ENCODE peak calls at places on chromosomes 1 and 21, in eight cellular contexts. W is pulmonary artery endothelial cell; C is effector CD4-positive, alpha-beta T cell; S is activated naive CD8-positive, alpha-beta T cell treated with anti-CD3 and anti-CD28 coated beads for 36 hours; Q is right cardiac atrium; X is activated CD4-positive, alpha-beta T cell treated with anti-CD3 and anti-CD28 coated beads, Interleukin-2, amount 50 U/mL, for 1 hour; G is NCI-H345; M is H54. R is an unnamed sample.

GRCh38 chr1:106700151-106700550 is 356.3 kb upstream of the PRMT6 start:
- DNase-seq in Q (no peak), M (no peak), S (no peak), X (no peak), G (no peak), W (no peak), C (no peak), R (no peak)

GRCh38 chr21:43193651-43194302 is 25.0 kb downstream of the CRYAA start:
- DNase-seq in M (peak; percentile 99), X (no peak), G (no peak), S (no peak), W (no peak), Q (peak; percentile 57), C (no peak), R (no peak)

GRCh38 chr1:77797991-77798390 is 18.5 kb downstream of the MIGA1 start:
- DNase-seq in X (no peak), G (no peak), W (peak; percentile 24), Q (no peak), M (no peak), S (no peak), C (no peak), R (no peak)

GRCh38 chr1:206969090-206969489 is 1.2 kb downstream of the FCAMR start:
- DNase-seq in G (no peak), C (no peak), Q (no peak), W (no peak), S (no peak), X (no peak), M (no peak), R (no peak)

GRCh38 chr1:3597599-3597964 is 13.7 kb downstream of the MEGF6 start:
- DNase-seq in G (no peak), S (no peak), M (no peak), C (no peak), W (no peak), Q (no peak), X (no peak), R (no peak)

GRCh38 chr1:196531737-196532514 is 76.3 kb downstream of the KCNT2 start:
- DNase-seq in G (no peak), S (no peak), W (no peak), Q (no peak), C (no peak), M (no peak), X (no peak), R (no peak)

GRCh38 chr1:9065213-9065751 is 4.2 kb downstream of the SLC2A5 start:
- DNase-seq in M (no peak), S (no peak), Q (no peak), G (no peak), X (no peak), W (no peak), C (no peak), R (no peak)

GRCh38 chr1:5858246-5858645 is 134.0 kb downstream of the NPHP4 start:
- DNase-seq in M (no peak), G (no peak), Q (no peak), C (no peak), X (no peak), W (no peak), S (no peak), R (no peak)